ENCODE peak calls at places on chromosome 7, in ten cellular contexts. Y is A549; Z is H7; H is colonic mucosa; M is brain microvascular endothelial cell; U is GM12878; J is NCI-H2107; L is NCI-H446; A is progenitor cell of endocrine pancreas; V is activated CD8-positive, alpha-beta memory T cell treated with anti-CD3 and anti-CD28 coated beads, Interleukin-2, amount 50 U/mL, for 4 hours. B is an unnamed sample.

GRCh38 chr7:101815826-101816488 is 1.5 kb upstream of the CUX1 start:
- DNase-seq in A (peak; percentile 65), U (no peak), V (peak; percentile 70), L (peak; percentile 86), M (peak; percentile 60), J (peak; percentile 79), Y (peak; percentile 72), Z (peak; percentile 94), H (peak; percentile 63), B (peak; percentile 88)

GRCh38 chr7:5357951-5358350 is 65.7 kb downstream of the TNRC18 start:
- DNase-seq in M (no peak), H (no peak), Z (peak; percentile 15), V (no peak), A (no peak), J (no peak), L (no peak), Y (no peak), U (no peak), B (peak; percentile 55)

GRCh38 chr7:81248420-81248819 is 329.6 kb upstream of the SEMA3C start:
- DNase-seq in H (no peak), A (no peak), M (no peak), U (no peak), L (no peak), J (no peak), Z (no peak), V (no peak), Y (no peak), B (no peak)

GRCh38 chr7:51233375-51233774 is 83.2 kb downstream of the COBL start:
- DNase-seq in J (no peak), U (no peak), M (no peak), L (no peak), A (no peak), Z (no peak), V (no peak), H (no peak), Y (no peak), B (no peak)

GRCh38 chr7:83427929-83428328 is 221.0 kb downstream of the SEMA3E start:
- DNase-seq in H (no peak), A (no peak), M (no peak), J (peak; percentile 60), Z (peak; percentile 20), U (no peak), L (no peak), V (no peak), Y (no peak), B (no peak)

GRCh38 chr7:151637781-151638261 is 118.1 kb upstream of the RHEB start:
- DNase-seq in H (no peak), A (no peak), U (no peak), V (no peak), L (no peak), Y (no peak), M (peak; percentile 47), Z (no peak), J (no peak), B (no peak)

GRCh38 chr7:148434181-148434769 is 156.3 kb upstream of the C7orf33 start:
- DNase-seq in J (no peak), Y (no peak), A (no peak), Z (no peak), M (no peak), U (no peak), V (no peak), L (no peak), H (no peak), B (no peak)

GRCh38 chr7:24227603-24228359 is 56.2 kb upstream of the NPY start:
- DNase-seq in M (no peak), A (no peak), U (peak; percentile 40), Y (no peak), Z (no peak), H (no peak), V (no peak), L (no peak), J (no peak), B (peak; percentile 37)

GRCh38 chr7:108236681-108237415 is 106.7 kb upstream of the LAMB4 start:
- DNase-seq in A (no peak), L (no peak), U (no peak), H (no peak), V (no peak), Z (no peak), J (no peak), M (no peak), Y (no peak), B (peak; percentile 43)

GRCh38 chr7:127628445-127628844 is 10.5 kb upstream of the PAX4 start:
- DNase-seq in M (no peak), Z (peak; percentile 59), Y (no peak), H (no peak), U (no peak), L (no peak), A (no peak), J (no peak), V (no peak), B (peak; percentile 39)

GRCh38 chr7:74495112-74495880 is 41.6 kb downstream of the GTF2IRD1 start:
- DNase-seq in M (no peak), U (no peak), Z (peak; percentile 58), L (no peak), H (no peak), J (no peak), Y (no peak), V (no peak), A (no peak), B (no peak)

B was measured in ELF-1.